ENCODE peak calls at places on chromosomes 13 and 19, in six cellular contexts. One of them, this sample, is unnamed.

GRCh38 chr13:107864543-107865460 is 350.5 kb downstream of the LIG4 start:
- DNase-seq in ovary: no peak
- DNase-seq in NB4: peak
- DNase-seq in CD4-positive, alpha-beta T cell: no peak
- DNase-seq in AG09309: no peak
- DNase-seq in endothelial cell: peak
- DNase-seq in this sample: no peak

GRCh38 chr13:75838366-75839017 is 202.4 kb downstream of the LMO7 start:
- DNase-seq in CD4-positive, alpha-beta T cell: no peak
- DNase-seq in ovary: no peak
- DNase-seq in NB4: no peak
- DNase-seq in AG09309: no peak
- DNase-seq in endothelial cell: no peak
- DNase-seq in this sample: no peak

GRCh38 chr13:46903748-46904147 is 6.9 kb upstream of the HTR2A start:
- DNase-seq in NB4: no peak
- DNase-seq in CD4-positive, alpha-beta T cell: no peak
- DNase-seq in AG09309: no peak
- DNase-seq in ovary: no peak
- DNase-seq in endothelial cell: no peak
- DNase-seq in this sample: no peak

GRCh38 chr19:38711726-38712153 is 32.5 kb downstream of the CAPN12 start:
- DNase-seq in endothelial cell: no peak
- DNase-seq in NB4: no peak
- DNase-seq in ovary: peak
- DNase-seq in CD4-positive, alpha-beta T cell: no peak
- DNase-seq in AG09309: peak
- DNase-seq in this sample: no peak

GRCh38 chr13:95226476-95226875 is 74.8 kb downstream of the ABCC4 start:
- DNase-seq in ovary: no peak
- DNase-seq in endothelial cell: no peak
- DNase-seq in NB4: no peak
- DNase-seq in AG09309: no peak
- DNase-seq in CD4-positive, alpha-beta T cell: no peak
- DNase-seq in this sample: no peak

GRCh38 chr19:10230155-10230903 is 802 bp downstream of the S1PR2 start:
- DNase-seq in ovary: peak
- DNase-seq in CD4-positive, alpha-beta T cell: peak
- DNase-seq in endothelial cell: peak
- DNase-seq in AG09309: no peak
- DNase-seq in NB4: peak
- DNase-seq in this sample: peak

GRCh38 chr13:57128909-57129308 is 11.8 kb upstream of the PRR20A start:
- DNase-seq in AG09309: no peak
- DNase-seq in NB4: peak
- DNase-seq in ovary: no peak
- DNase-seq in CD4-positive, alpha-beta T cell: no peak
- DNase-seq in endothelial cell: no peak
- DNase-seq in this sample: no peak

GRCh38 chr19:49808762-49809154 is 4.3 kb downstream of the FUZ start:
- DNase-seq in endothelial cell: peak
- DNase-seq in ovary: peak
- DNase-seq in AG09309: peak
- DNase-seq in CD4-positive, alpha-beta T cell: peak
- DNase-seq in NB4: peak
- DNase-seq in this sample: peak

GRCh38 chr13:47146136-47146535 is 249.3 kb upstream of the HTR2A start:
- DNase-seq in endothelial cell: no peak
- DNase-seq in AG09309: no peak
- DNase-seq in CD4-positive, alpha-beta T cell: no peak
- DNase-seq in ovary: no peak
- DNase-seq in NB4: no peak
- DNase-seq in this sample: no peak

GRCh38 chr13:114100446-114101320 is 31.7 kb downstream of the RASA3 start:
- DNase-seq in endothelial cell: no peak
- DNase-seq in AG09309: no peak
- DNase-seq in ovary: peak
- DNase-seq in NB4: no peak
- DNase-seq in CD4-positive, alpha-beta T cell: no peak
- DNase-seq in this sample: no peak

GRCh38 chr19:7554990-7555864 is 19.7 kb downstream of the PNPLA6 start:
- DNase-seq in ovary: no peak
- DNase-seq in CD4-positive, alpha-beta T cell: no peak
- DNase-seq in NB4: no peak
- DNase-seq in AG09309: no peak
- DNase-seq in endothelial cell: no peak
- DNase-seq in this sample: no peak

GRCh38 chr13:20231839-20232555 is at the start of gene GJB6:
- DNase-seq in AG09309: no peak
- DNase-seq in ovary: no peak
- DNase-seq in endothelial cell: peak
- DNase-seq in CD4-positive, alpha-beta T cell: no peak
- DNase-seq in NB4: no peak
- DNase-seq in this sample: no peak

GRCh38 chr13:24931450-24932217 is 164.3 kb upstream of the PABPC3 start:
- DNase-seq in CD4-positive, alpha-beta T cell: no peak
- DNase-seq in ovary: no peak
- DNase-seq in endothelial cell: no peak
- DNase-seq in NB4: no peak
- DNase-seq in AG09309: no peak
- DNase-seq in this sample: no peak

GRCh38 chr13:79874396-79875360 is 393.7 kb downstream of the NDFIP2 start:
- DNase-seq in CD4-positive, alpha-beta T cell: no peak
- DNase-seq in ovary: no peak
- DNase-seq in AG09309: no peak
- DNase-seq in NB4: no peak
- DNase-seq in endothelial cell: no peak
- DNase-seq in this sample: no peak

GRCh38 chr19:49327878-49328544 is 3.0 kb upstream of the SLC6A16 start:
- DNase-seq in AG09309: no peak
- DNase-seq in ovary: no peak
- DNase-seq in NB4: peak
- DNase-seq in CD4-positive, alpha-beta T cell: peak
- DNase-seq in endothelial cell: no peak
- DNase-seq in this sample: no peak

GRCh38 chr13:110238795-110239194 is 68.2 kb downstream of the COL4A1 start:
- DNase-seq in AG09309: no peak
- DNase-seq in endothelial cell: peak
- DNase-seq in ovary: no peak
- DNase-seq in CD4-positive, alpha-beta T cell: no peak
- DNase-seq in NB4: no peak
- DNase-seq in this sample: no peak

GRCh38 chr19:1069009-1069779 is 2.2 kb downstream of the ARHGAP45 start:
- DNase-seq in AG09309: no peak
- DNase-seq in CD4-positive, alpha-beta T cell: peak
- DNase-seq in NB4: peak
- DNase-seq in endothelial cell: no peak
- DNase-seq in ovary: no peak
- DNase-seq in this sample: peak

GRCh38 chr19:57813919-57814504 is 701 bp downstream of the ZNF552 start:
- DNase-seq in AG09309: no peak
- DNase-seq in CD4-positive, alpha-beta T cell: no peak
- DNase-seq in endothelial cell: no peak
- DNase-seq in NB4: peak
- DNase-seq in ovary: no peak
- DNase-seq in this sample: no peak

GRCh38 chr13:112974676-112975075 is 5.7 kb downstream of the MCF2L start:
- DNase-seq in CD4-positive, alpha-beta T cell: no peak
- DNase-seq in NB4: no peak
- DNase-seq in ovary: no peak
- DNase-seq in AG09309: no peak
- DNase-seq in endothelial cell: no peak
- DNase-seq in this sample: no peak

GRCh38 chr13:101755228-101755887 is 302.9 kb downstream of the ITGBL1 start:
- DNase-seq in endothelial cell: no peak
- DNase-seq in NB4: no peak
- DNase-seq in AG09309: no peak
- DNase-seq in CD4-positive, alpha-beta T cell: no peak
- DNase-seq in ovary: no peak
- DNase-seq in this sample: no peak

GRCh38 chr19:51749979-51750378 is 1.7 kb downstream of the FPR1 start:
- DNase-seq in AG09309: peak
- DNase-seq in NB4: no peak
- DNase-seq in CD4-positive, alpha-beta T cell: no peak
- DNase-seq in endothelial cell: no peak
- DNase-seq in ovary: no peak
- DNase-seq in this sample: no peak

GRCh38 chr13:98300956-98301641 is 124.0 kb upstream of the RNF113B start:
- DNase-seq in CD4-positive, alpha-beta T cell: no peak
- DNase-seq in NB4: no peak
- DNase-seq in ovary: no peak
- DNase-seq in endothelial cell: no peak
- DNase-seq in AG09309: no peak
- DNase-seq in this sample: no peak

GRCh38 chr13:48902421-48902820 is 73.3 kb upstream of the FNDC3A start:
- DNase-seq in NB4: peak
- DNase-seq in CD4-positive, alpha-beta T cell: no peak
- DNase-seq in ovary: no peak
- DNase-seq in endothelial cell: no peak
- DNase-seq in AG09309: no peak
- DNase-seq in this sample: no peak

GRCh38 chr13:102693781-102694180 is 1.1 kb downstream of the METTL21C start:
- DNase-seq in CD4-positive, alpha-beta T cell: no peak
- DNase-seq in endothelial cell: no peak
- DNase-seq in ovary: no peak
- DNase-seq in AG09309: no peak
- DNase-seq in NB4: no peak
- DNase-seq in this sample: no peak

DNA sequence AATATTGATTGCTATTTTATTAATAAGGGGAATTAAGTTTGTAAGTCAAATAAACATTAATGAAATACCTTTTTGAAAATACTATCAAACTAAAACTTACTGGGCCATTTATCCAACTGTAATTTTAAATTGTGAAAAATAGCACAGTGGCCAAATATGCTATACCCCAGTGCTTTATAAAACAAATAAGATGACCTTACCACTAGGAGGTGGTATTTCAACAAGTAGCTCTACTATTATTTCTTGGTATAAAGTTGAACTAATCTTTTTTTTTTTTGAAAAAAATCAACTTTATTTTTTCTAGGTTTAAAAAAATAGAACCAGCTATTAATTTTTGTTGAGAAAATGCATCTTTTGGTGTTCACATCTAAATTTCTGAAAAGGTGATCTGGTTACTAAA is 14.7 kb downstream of the LACC1 start:
- DNase-seq in ovary: no peak
- DNase-seq in endothelial cell: no peak
- DNase-seq in NB4: peak
- DNase-seq in CD4-positive, alpha-beta T cell: no peak
- DNase-seq in AG09309: no peak
- DNase-seq in this sample: no peak
- TF ChIP-seq CTCF in ovary: no peak
- TF ChIP-seq CTCF in endothelial cell: peak
- TF ChIP-seq CTCF in NB4: no peak
- TF ChIP-seq CTCF in CD4-positive, alpha-beta T cell: peak
- TF ChIP-seq CTCF in AG09309: no peak
- TF ChIP-seq CTCF in this sample: no peak

GRCh38 chr13:41054919-41055619 is 6.2 kb upstream of the WBP4 start:
- DNase-seq in CD4-positive, alpha-beta T cell: no peak
- DNase-seq in AG09309: no peak
- DNase-seq in NB4: peak
- DNase-seq in endothelial cell: no peak
- DNase-seq in ovary: no peak
- DNase-seq in this sample: no peak
- TF ChIP-seq CTCF in CD4-positive, alpha-beta T cell: peak
- TF ChIP-seq CTCF in AG09309: peak
- TF ChIP-seq CTCF in NB4: peak
- TF ChIP-seq CTCF in endothelial cell: no peak
- TF ChIP-seq CTCF in ovary: no peak
- TF ChIP-seq CTCF in this sample: no peak

DNA sequence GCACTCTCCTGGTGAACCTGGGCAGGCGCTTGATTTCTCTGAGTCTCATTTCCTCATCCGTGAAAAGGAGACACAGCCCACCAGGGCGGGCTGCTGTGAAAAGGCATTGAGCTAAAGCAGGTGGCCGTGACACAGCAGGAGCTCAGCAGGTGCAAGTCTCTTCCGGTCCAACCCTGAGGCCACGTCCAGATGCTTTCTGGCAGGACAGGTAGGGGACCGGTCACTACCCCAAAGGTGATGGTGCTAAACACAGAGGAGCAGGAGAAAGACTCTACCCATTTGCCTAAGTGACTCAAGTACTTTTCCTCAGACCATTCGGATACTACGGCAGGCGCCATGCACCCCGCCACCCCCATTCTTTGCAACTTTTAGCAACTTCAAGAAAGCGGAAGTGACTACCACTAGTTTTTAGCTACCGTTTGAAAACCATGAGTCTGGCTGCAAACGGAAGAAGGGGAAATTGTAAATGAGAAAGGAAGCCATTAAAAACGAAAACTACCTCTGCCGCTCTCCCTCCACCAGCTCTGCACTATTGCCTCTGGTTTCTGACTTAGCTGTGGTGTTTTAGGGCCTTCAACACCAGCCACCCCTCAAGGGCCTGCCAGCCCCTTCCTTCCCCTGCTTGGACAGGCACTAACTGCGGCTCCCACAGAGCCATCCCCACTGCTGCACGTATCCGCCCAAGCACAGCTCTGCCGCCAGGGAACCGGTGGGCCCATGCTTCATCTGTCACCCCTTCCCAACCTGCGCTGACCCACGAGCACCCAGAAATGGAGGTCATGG is 4.8 kb downstream of the PPP6R1 start:
- DNase-seq in CD4-positive, alpha-beta T cell: peak
- DNase-seq in endothelial cell: no peak
- DNase-seq in NB4: peak
- DNase-seq in AG09309: no peak
- DNase-seq in ovary: no peak
- DNase-seq in this sample: peak
- TF ChIP-seq CTCF in CD4-positive, alpha-beta T cell: no peak
- TF ChIP-seq CTCF in endothelial cell: no peak
- TF ChIP-seq CTCF in NB4: no peak
- TF ChIP-seq CTCF in AG09309: no peak
- TF ChIP-seq CTCF in ovary: no peak
- TF ChIP-seq CTCF in this sample: no peak

DNA sequence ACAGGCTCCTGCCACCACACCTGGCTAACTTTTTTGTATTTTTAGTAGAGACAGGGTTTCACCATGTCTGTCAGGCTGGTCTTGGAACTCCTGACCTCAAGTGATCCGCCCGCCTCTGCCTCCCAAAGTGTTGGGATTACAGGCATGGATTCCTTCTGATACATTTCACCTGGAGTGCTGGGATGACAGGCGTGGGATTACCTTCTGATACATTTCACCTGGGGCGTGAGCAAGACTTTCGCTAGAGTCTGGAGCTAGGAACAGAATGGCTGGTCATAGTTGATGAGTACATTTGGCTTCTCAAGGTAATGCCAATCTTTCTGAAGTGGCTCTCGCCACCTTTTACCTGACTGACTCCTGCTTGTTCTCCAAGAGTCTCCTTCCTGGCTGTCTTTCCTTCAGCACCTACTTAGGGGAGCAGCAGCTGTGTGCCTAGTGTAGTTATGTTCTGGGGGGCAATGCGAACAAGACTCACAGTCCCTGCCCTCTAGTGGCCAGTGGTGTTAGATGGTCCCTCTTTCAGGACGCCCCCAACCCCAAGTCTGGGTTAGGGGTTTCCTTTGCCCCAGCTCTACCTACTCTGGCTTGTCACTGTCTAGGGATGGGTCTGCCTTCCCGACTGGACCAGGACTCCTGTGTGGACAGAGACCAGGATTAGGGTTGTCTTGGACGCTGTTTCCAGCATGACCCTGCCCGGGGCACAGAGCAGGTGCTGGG is 19.3 kb downstream of the PPP1R37 start:
- DNase-seq in CD4-positive, alpha-beta T cell: no peak
- DNase-seq in endothelial cell: no peak
- DNase-seq in ovary: no peak
- DNase-seq in NB4: no peak
- DNase-seq in AG09309: no peak
- DNase-seq in this sample: no peak
- TF ChIP-seq CTCF in CD4-positive, alpha-beta T cell: no peak
- TF ChIP-seq CTCF in endothelial cell: no peak
- TF ChIP-seq CTCF in ovary: no peak
- TF ChIP-seq CTCF in NB4: peak
- TF ChIP-seq CTCF in AG09309: peak
- TF ChIP-seq CTCF in this sample: no peak

This sample was measured in activated B cell treated with CpG ODN at 0.5 μM for 24 hours.